ENCODE peak calls at places on chromosomes 4 and X, in six cellular contexts. One of them, this sample, is unnamed.

GRCh38 chr4:163649557-163650091 is 155.1 kb downstream of the TMA16 start:
- DNase-seq in heart right ventricle: no peak
- DNase-seq in brain microvascular endothelial cell: no peak
- DNase-seq in colonic mucosa: no peak
- DNase-seq in fibroblast of lung: peak; percentile 27
- DNase-seq in CD8-positive, alpha-beta memory T cell: no peak
- DNase-seq in this sample: peak; percentile 33

GRCh38 chr4:83255584-83255983 is 29.0 kb downstream of the COQ2 start:
- DNase-seq in colonic mucosa: no peak
- DNase-seq in heart right ventricle: no peak
- DNase-seq in fibroblast of lung: peak; percentile 59
- DNase-seq in brain microvascular endothelial cell: peak; percentile 53
- DNase-seq in CD8-positive, alpha-beta memory T cell: no peak
- DNase-seq in this sample: no peak

GRCh38 chr4:152399246-152399645 is 136.6 kb downstream of the FBXW7 start:
- DNase-seq in fibroblast of lung: no peak
- DNase-seq in heart right ventricle: no peak
- DNase-seq in CD8-positive, alpha-beta memory T cell: no peak
- DNase-seq in brain microvascular endothelial cell: no peak
- DNase-seq in colonic mucosa: no peak
- DNase-seq in this sample: no peak

GRCh38 chr4:7831330-7831729 is 108.3 kb downstream of the AFAP1 start:
- DNase-seq in heart right ventricle: peak; percentile 61
- DNase-seq in brain microvascular endothelial cell: peak; percentile 88
- DNase-seq in fibroblast of lung: peak; percentile 92
- DNase-seq in CD8-positive, alpha-beta memory T cell: peak; percentile 17
- DNase-seq in colonic mucosa: no peak
- DNase-seq in this sample: no peak

GRCh38 chr4:1274871-1275270 is 14.8 kb upstream of the MAEA start:
- DNase-seq in fibroblast of lung: no peak
- DNase-seq in brain microvascular endothelial cell: no peak
- DNase-seq in heart right ventricle: no peak
- DNase-seq in colonic mucosa: no peak
- DNase-seq in CD8-positive, alpha-beta memory T cell: no peak
- DNase-seq in this sample: no peak

GRCh38 chr4:1168291-1169031 is 3.9 kb downstream of the SPON2 start:
- DNase-seq in heart right ventricle: no peak
- DNase-seq in CD8-positive, alpha-beta memory T cell: no peak
- DNase-seq in colonic mucosa: no peak
- DNase-seq in fibroblast of lung: no peak
- DNase-seq in brain microvascular endothelial cell: no peak
- DNase-seq in this sample: no peak

GRCh38 chr4:8745828-8746225 is 125.8 kb downstream of the HMX1 start:
- DNase-seq in heart right ventricle: no peak
- DNase-seq in colonic mucosa: no peak
- DNase-seq in fibroblast of lung: no peak
- DNase-seq in CD8-positive, alpha-beta memory T cell: no peak
- DNase-seq in brain microvascular endothelial cell: no peak
- DNase-seq in this sample: no peak

GRCh38 chr4:76696109-76696508 is 201.8 kb downstream of the SOWAHB start:
- DNase-seq in fibroblast of lung: peak; percentile 73
- DNase-seq in heart right ventricle: no peak
- DNase-seq in CD8-positive, alpha-beta memory T cell: no peak
- DNase-seq in brain microvascular endothelial cell: no peak
- DNase-seq in colonic mucosa: no peak
- DNase-seq in this sample: no peak

GRCh38 chr4:7571001-7571400 is 136.3 kb upstream of the PSAPL1 start:
- DNase-seq in heart right ventricle: no peak
- DNase-seq in colonic mucosa: no peak
- DNase-seq in CD8-positive, alpha-beta memory T cell: no peak
- DNase-seq in fibroblast of lung: no peak
- DNase-seq in brain microvascular endothelial cell: no peak
- DNase-seq in this sample: no peak

GRCh38 chrX:50430917-50431316 is 39.7 kb downstream of the DGKK start:
- DNase-seq in heart right ventricle: no peak
- DNase-seq in colonic mucosa: no peak
- DNase-seq in brain microvascular endothelial cell: no peak
- DNase-seq in CD8-positive, alpha-beta memory T cell: no peak
- DNase-seq in fibroblast of lung: no peak
- DNase-seq in this sample: no peak

GRCh38 chr4:67922697-67923096 is 38.9 kb upstream of the TMPRSS11D start:
- DNase-seq in CD8-positive, alpha-beta memory T cell: no peak
- DNase-seq in colonic mucosa: no peak
- DNase-seq in brain microvascular endothelial cell: no peak
- DNase-seq in fibroblast of lung: peak; percentile 74
- DNase-seq in heart right ventricle: no peak
- DNase-seq in this sample: no peak

GRCh38 chr4:56410247-56410646 is 23.0 kb upstream of the AASDH start:
- DNase-seq in heart right ventricle: peak; percentile 86
- DNase-seq in brain microvascular endothelial cell: peak; percentile 97
- DNase-seq in colonic mucosa: peak; percentile 60
- DNase-seq in CD8-positive, alpha-beta memory T cell: no peak
- DNase-seq in fibroblast of lung: peak; percentile 98
- DNase-seq in this sample: peak; percentile 87

GRCh38 chr4:24973471-24974251 is 57.1 kb downstream of the LGI2 start:
- DNase-seq in heart right ventricle: no peak
- DNase-seq in fibroblast of lung: no peak
- DNase-seq in brain microvascular endothelial cell: no peak
- DNase-seq in colonic mucosa: peak; percentile 41
- DNase-seq in CD8-positive, alpha-beta memory T cell: no peak
- DNase-seq in this sample: peak; percentile 33

GRCh38 chr4:128751354-128751753 is 58.1 kb upstream of the JADE1 start:
- DNase-seq in fibroblast of lung: peak; percentile 30
- DNase-seq in heart right ventricle: no peak
- DNase-seq in brain microvascular endothelial cell: no peak
- DNase-seq in colonic mucosa: no peak
- DNase-seq in CD8-positive, alpha-beta memory T cell: no peak
- DNase-seq in this sample: no peak

GRCh38 chr4:164748375-164748774 is 5.6 kb upstream of the SMIM31 start:
- DNase-seq in fibroblast of lung: peak; percentile 8
- DNase-seq in brain microvascular endothelial cell: no peak
- DNase-seq in colonic mucosa: no peak
- DNase-seq in CD8-positive, alpha-beta memory T cell: no peak
- DNase-seq in heart right ventricle: no peak
- DNase-seq in this sample: no peak

GRCh38 chrX:40729923-40730584 is 5.3 kb downstream of the MED14 start:
- DNase-seq in fibroblast of lung: no peak
- DNase-seq in CD8-positive, alpha-beta memory T cell: no peak
- DNase-seq in brain microvascular endothelial cell: no peak
- DNase-seq in heart right ventricle: no peak
- DNase-seq in colonic mucosa: peak; percentile 59
- DNase-seq in this sample: no peak

GRCh38 chr4:138996090-138996489 is 19.5 kb upstream of the NOCT start:
- DNase-seq in heart right ventricle: no peak
- DNase-seq in colonic mucosa: no peak
- DNase-seq in fibroblast of lung: no peak
- DNase-seq in CD8-positive, alpha-beta memory T cell: no peak
- DNase-seq in brain microvascular endothelial cell: no peak
- DNase-seq in this sample: no peak

GRCh38 chrX:118730500-118731247 is 3.3 kb downstream of the IL13RA1 start:
- DNase-seq in colonic mucosa: no peak
- DNase-seq in CD8-positive, alpha-beta memory T cell: no peak
- DNase-seq in fibroblast of lung: peak; percentile 72
- DNase-seq in brain microvascular endothelial cell: peak; percentile 57
- DNase-seq in heart right ventricle: no peak
- DNase-seq in this sample: no peak

GRCh38 chr4:150821641-150822040 is 193.4 kb downstream of the LRBA start:
- DNase-seq in colonic mucosa: no peak
- DNase-seq in brain microvascular endothelial cell: no peak
- DNase-seq in heart right ventricle: no peak
- DNase-seq in CD8-positive, alpha-beta memory T cell: no peak
- DNase-seq in fibroblast of lung: peak; percentile 32
- DNase-seq in this sample: no peak

GRCh38 chr4:179585761-179586160 is 2143.5 kb upstream of the AGA start:
- DNase-seq in fibroblast of lung: no peak
- DNase-seq in CD8-positive, alpha-beta memory T cell: no peak
- DNase-seq in colonic mucosa: no peak
- DNase-seq in brain microvascular endothelial cell: no peak
- DNase-seq in heart right ventricle: no peak
- DNase-seq in this sample: no peak

GRCh38 chrX:24298191-24298590 is 15.7 kb downstream of the SUPT20HL2 start:
- DNase-seq in CD8-positive, alpha-beta memory T cell: no peak
- DNase-seq in fibroblast of lung: peak; percentile 19
- DNase-seq in colonic mucosa: no peak
- DNase-seq in brain microvascular endothelial cell: no peak
- DNase-seq in heart right ventricle: no peak
- DNase-seq in this sample: no peak

GRCh38 chrX:20267599-20267923 is 852 bp upstream of the RPS6KA3 start:
- DNase-seq in CD8-positive, alpha-beta memory T cell: no peak
- DNase-seq in heart right ventricle: no peak
- DNase-seq in colonic mucosa: no peak
- DNase-seq in fibroblast of lung: no peak
- DNase-seq in brain microvascular endothelial cell: no peak
- DNase-seq in this sample: no peak

GRCh38 chr4:168641811-168642140 is 144.9 kb downstream of the PALLD start:
- DNase-seq in CD8-positive, alpha-beta memory T cell: no peak
- DNase-seq in fibroblast of lung: no peak
- DNase-seq in heart right ventricle: no peak
- DNase-seq in brain microvascular endothelial cell: no peak
- DNase-seq in colonic mucosa: no peak
- DNase-seq in this sample: no peak

GRCh38 chr4:168639914-168640313 is 143.1 kb downstream of the PALLD start:
- DNase-seq in brain microvascular endothelial cell: no peak
- DNase-seq in fibroblast of lung: no peak
- DNase-seq in CD8-positive, alpha-beta memory T cell: no peak
- DNase-seq in heart right ventricle: no peak
- DNase-seq in colonic mucosa: no peak
- DNase-seq in this sample: no peak

GRCh38 chr4:168645933-168646768 is 149.3 kb downstream of the PALLD start:
- DNase-seq in heart right ventricle: peak; percentile 40
- DNase-seq in CD8-positive, alpha-beta memory T cell: no peak
- DNase-seq in fibroblast of lung: no peak
- DNase-seq in colonic mucosa: no peak
- DNase-seq in brain microvascular endothelial cell: no peak
- DNase-seq in this sample: no peak

GRCh38 chr4:168643083-168643795 is 146.4 kb downstream of the PALLD start:
- DNase-seq in brain microvascular endothelial cell: no peak
- DNase-seq in CD8-positive, alpha-beta memory T cell: no peak
- DNase-seq in fibroblast of lung: peak; percentile 53
- DNase-seq in heart right ventricle: no peak
- DNase-seq in colonic mucosa: no peak
- DNase-seq in this sample: no peak

DNA sequence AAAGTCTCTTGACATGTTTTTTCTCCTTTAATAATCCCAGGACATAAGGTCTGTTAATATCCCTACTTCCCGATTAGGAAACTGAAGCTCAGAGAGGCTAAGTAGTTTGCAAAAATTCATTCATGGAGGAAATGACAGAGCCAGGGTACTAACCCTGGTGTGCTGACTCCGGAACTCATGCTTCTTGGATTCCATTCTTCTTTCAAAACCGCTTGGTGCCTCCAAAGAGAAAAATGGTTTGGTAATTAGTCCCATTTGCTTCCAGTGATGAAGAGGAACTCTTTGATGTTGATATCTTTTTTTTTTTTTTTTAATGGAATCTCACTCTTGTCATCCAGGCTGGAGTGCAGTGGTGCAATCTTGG is 146.9 kb downstream of the PALLD start:
- DNase-seq in fibroblast of lung: no peak
- DNase-seq in heart right ventricle: no peak
- DNase-seq in brain microvascular endothelial cell: no peak
- DNase-seq in colonic mucosa: no peak
- DNase-seq in CD8-positive, alpha-beta memory T cell: no peak
- DNase-seq in this sample: no peak
- H3K27ac ChIP-seq in fibroblast of lung: no peak overlapping the region
- H3K27ac ChIP-seq in heart right ventricle: no peak overlapping the region
- H3K27ac ChIP-seq in brain microvascular endothelial cell: no peak overlapping the region
- H3K27ac ChIP-seq in colonic mucosa: no peak overlapping the region
- H3K27ac ChIP-seq in CD8-positive, alpha-beta memory T cell: no peak overlapping the region
- H3K27ac ChIP-seq in this sample: no peak overlapping the region

GRCh38 chr4:119099227-119099910 is 36.3 kb upstream of the MYOZ2 start:
- DNase-seq in CD8-positive, alpha-beta memory T cell: no peak
- DNase-seq in fibroblast of lung: peak; percentile 61
- DNase-seq in brain microvascular endothelial cell: no peak
- DNase-seq in colonic mucosa: no peak
- DNase-seq in heart right ventricle: no peak
- DNase-seq in this sample: no peak
- H3K27ac ChIP-seq in CD8-positive, alpha-beta memory T cell: no peak overlapping the region
- H3K27ac ChIP-seq in fibroblast of lung: no peak overlapping the region
- H3K27ac ChIP-seq in brain microvascular endothelial cell: peak overlapping the region; percentile 52
- H3K27ac ChIP-seq in colonic mucosa: no peak overlapping the region
- H3K27ac ChIP-seq in heart right ventricle: no peak overlapping the region
- H3K27ac ChIP-seq in this sample: no peak overlapping the region

GRCh38 chr4:53098681-53099121 is 236.6 kb downstream of the RASL11B start:
- DNase-seq in CD8-positive, alpha-beta memory T cell: no peak
- DNase-seq in brain microvascular endothelial cell: peak; percentile 67
- DNase-seq in heart right ventricle: no peak
- DNase-seq in colonic mucosa: no peak
- DNase-seq in fibroblast of lung: peak; percentile 89
- DNase-seq in this sample: peak; percentile 69
- H3K27ac ChIP-seq in CD8-positive, alpha-beta memory T cell: no peak overlapping the region
- H3K27ac ChIP-seq in brain microvascular endothelial cell: peak overlapping the region; percentile 94
- H3K27ac ChIP-seq in heart right ventricle: no peak overlapping the region
- H3K27ac ChIP-seq in colonic mucosa: no peak overlapping the region
- H3K27ac ChIP-seq in fibroblast of lung: no peak overlapping the region
- H3K27ac ChIP-seq in this sample: peak overlapping the region; percentile 73

GRCh38 chrX:136115909-136116297 is 31.4 kb upstream of the FHL1 start:
- DNase-seq in heart right ventricle: no peak
- DNase-seq in colonic mucosa: no peak
- DNase-seq in brain microvascular endothelial cell: no peak
- DNase-seq in fibroblast of lung: no peak
- DNase-seq in CD8-positive, alpha-beta memory T cell: no peak
- DNase-seq in this sample: no peak

GRCh38 chrX:136112781-136113180 is 34.6 kb upstream of the FHL1 start:
- DNase-seq in fibroblast of lung: no peak
- DNase-seq in colonic mucosa: no peak
- DNase-seq in heart right ventricle: no peak
- DNase-seq in brain microvascular endothelial cell: no peak
- DNase-seq in CD8-positive, alpha-beta memory T cell: no peak
- DNase-seq in this sample: no peak

GRCh38 chrX:136112286-136112685 is 35.0 kb upstream of the FHL1 start:
- DNase-seq in heart right ventricle: no peak
- DNase-seq in colonic mucosa: no peak
- DNase-seq in brain microvascular endothelial cell: no peak
- DNase-seq in CD8-positive, alpha-beta memory T cell: no peak
- DNase-seq in fibroblast of lung: no peak
- DNase-seq in this sample: no peak

GRCh38 chrX:136115124-136115908 is 32.0 kb upstream of the FHL1 start:
- DNase-seq in heart right ventricle: no peak
- DNase-seq in brain microvascular endothelial cell: no peak
- DNase-seq in CD8-positive, alpha-beta memory T cell: no peak
- DNase-seq in fibroblast of lung: peak; percentile 29
- DNase-seq in colonic mucosa: no peak
- DNase-seq in this sample: no peak
- H3K27ac ChIP-seq in heart right ventricle: no peak overlapping the region
- H3K27ac ChIP-seq in brain microvascular endothelial cell: no peak overlapping the region
- H3K27ac ChIP-seq in CD8-positive, alpha-beta memory T cell: no peak overlapping the region
- H3K27ac ChIP-seq in fibroblast of lung: peak overlapping the region; percentile 7
- H3K27ac ChIP-seq in colonic mucosa: no peak overlapping the region
- H3K27ac ChIP-seq in this sample: no peak overlapping the region

GRCh38 chr4:64713256-64713840 is 304.1 kb upstream of the TECRL start:
- DNase-seq in brain microvascular endothelial cell: peak; percentile 3
- DNase-seq in colonic mucosa: no peak
- DNase-seq in CD8-positive, alpha-beta memory T cell: no peak
- DNase-seq in heart right ventricle: no peak
- DNase-seq in fibroblast of lung: peak; percentile 30
- DNase-seq in this sample: no peak
- H3K27ac ChIP-seq in brain microvascular endothelial cell: no peak overlapping the region
- H3K27ac ChIP-seq in colonic mucosa: no peak overlapping the region
- H3K27ac ChIP-seq in CD8-positive, alpha-beta memory T cell: no peak overlapping the region
- H3K27ac ChIP-seq in heart right ventricle: no peak overlapping the region
- H3K27ac ChIP-seq in fibroblast of lung: no peak overlapping the region
- H3K27ac ChIP-seq in this sample: no peak overlapping the region